ENCODE peak calls at places on chromosomes 12 and 14, in four cellular contexts. C is mammary epithelial cell, S is lower lobe of right lung, O is K562. K is an unnamed sample.

GRCh38 chr14:77260631-77261030 is 10.4 kb downstream of the NGB start:
- DNase-seq in O (no peak), S (no peak), C (no peak), K (peak; percentile 56)

GRCh38 chr14:101359221-101360044 is 201.9 kb upstream of the DIO3 start:
- DNase-seq in C (no peak), S (no peak), O (no peak), K (no peak)

GRCh38 chr12:80847575-80847974 is 90.2 kb downstream of the LIN7A start:
- DNase-seq in O (no peak), S (no peak), C (no peak), K (peak; percentile 32)

GRCh38 chr12:41663487-41664258 is 475.6 kb downstream of the PDZRN4 start:
- DNase-seq in C (peak; percentile 3), O (no peak), S (no peak), K (no peak)

GRCh38 chr14:98345186-98345585 is 926.8 kb downstream of the BCL11B start:
- DNase-seq in O (no peak), C (peak; percentile 46), S (no peak), K (no peak)

GRCh38 chr12:54431911-54432814 is 13.1 kb upstream of the ITGA5 start:
- DNase-seq in O (peak; percentile 89), S (no peak), C (peak; percentile 99), K (no peak)

GRCh38 chr12:107283652-107284051 is 190.3 kb upstream of the CRY1 start:
- DNase-seq in O (peak; percentile 14), S (no peak), C (no peak), K (no peak)

GRCh38 chr14:72715215-72715909 is 178.5 kb downstream of the DPF3 start:
- DNase-seq in O (peak; percentile 10), S (no peak), C (no peak), K (no peak)

GRCh38 chr12:54159549-54159948 is 29.2 kb downstream of the SMUG1 start:
- DNase-seq in O (no peak), C (no peak), S (no peak), K (no peak)

GRCh38 chr14:91714805-91715204 is 17.1 kb downstream of the CATSPERB start:
- DNase-seq in O (no peak), C (no peak), S (no peak), K (no peak)

GRCh38 chr14:20327005-20327869 is 5.8 kb downstream of the CCNB1IP1 start:
- DNase-seq in C (peak; percentile 50), O (no peak), S (no peak), K (peak; percentile 21)

GRCh38 chr12:26791328-26791791 is 41.6 kb downstream of the ITPR2 start:
- DNase-seq in O (no peak), S (no peak), C (no peak), K (no peak)

GRCh38 chr12:66020481-66020880 is 110.1 kb downstream of the LLPH start:
- DNase-seq in C (no peak), S (no peak), O (no peak), K (no peak)

GRCh38 chr12:50620050-50620974 is 115.5 kb downstream of the DIP2B start:
- DNase-seq in C (peak; percentile 88), S (no peak), O (no peak), K (peak; percentile 17)

GRCh38 chr14:58659846-58660245 is 22.1 kb downstream of the DACT1 start:
- DNase-seq in S (no peak), O (no peak), C (no peak), K (no peak)

GRCh38 chr12:44875417-44875953 is 630 bp downstream of the NELL2 start:
- DNase-seq in S (no peak), C (no peak), O (no peak), K (no peak)

GRCh38 chr12:29891792-29892191 is 108.0 kb upstream of the TMTC1 start:
- DNase-seq in C (no peak), S (no peak), O (no peak), K (no peak)

GRCh38 chr12:106122004-106122403 is 16.8 kb downstream of the NUAK1 start:
- DNase-seq in O (no peak), C (no peak), S (no peak), K (no peak)

GRCh38 chr14:92540472-92541048 is 27.0 kb downstream of the RIN3 start:
- DNase-seq in C (peak; percentile 94), S (peak; percentile 80), O (no peak), K (no peak)

GRCh38 chr12:41795910-41796309 is 348.8 kb downstream of the GXYLT1 start:
- DNase-seq in O (no peak), C (no peak), S (no peak), K (no peak)

GRCh38 chr12:54773593-54773992 is 80.7 kb upstream of the MUCL1 start:
- DNase-seq in C (no peak), S (no peak), O (no peak), K (no peak)

GRCh38 chr12:26149963-26150362 is 25.1 kb upstream of the BHLHE41 start:
- DNase-seq in C (no peak), S (no peak), O (no peak), K (no peak)

GRCh38 chr14:50804181-50804721 is 26.7 kb downstream of the NIN start:
- DNase-seq in C (no peak), S (no peak), O (no peak), K (no peak)

GRCh38 chr12:124904306-124905098 is 9.9 kb downstream of the UBC start:
- DNase-seq in O (peak; percentile 78), S (peak; percentile 87), C (peak; percentile 90), K (peak; percentile 70)

GRCh38 chr12:39300799-39301198 is 142.1 kb downstream of the KIF21A start:
- DNase-seq in S (no peak), O (no peak), C (no peak), K (no peak)

GRCh38 chr12:89707623-89707991 is 1.0 kb downstream of the ATP2B1 start:
- DNase-seq in C (peak; percentile 14), S (peak; percentile 49), O (peak; percentile 19), K (peak; percentile 55)

GRCh38 chr14:80681651-80682050 is 259.9 kb downstream of the CEP128 start:
- DNase-seq in S (no peak), O (no peak), C (peak; percentile 13), K (no peak)

GRCh38 chr14:73977896-73978295 is 27.8 kb downstream of the COQ6 start:
- DNase-seq in C (no peak), S (no peak), O (no peak), K (no peak)

GRCh38 chr12:94689002-94689645 is 38.8 kb upstream of the TMCC3 start:
- DNase-seq in S (no peak), C (peak; percentile 38), O (no peak), K (no peak)

DNA sequence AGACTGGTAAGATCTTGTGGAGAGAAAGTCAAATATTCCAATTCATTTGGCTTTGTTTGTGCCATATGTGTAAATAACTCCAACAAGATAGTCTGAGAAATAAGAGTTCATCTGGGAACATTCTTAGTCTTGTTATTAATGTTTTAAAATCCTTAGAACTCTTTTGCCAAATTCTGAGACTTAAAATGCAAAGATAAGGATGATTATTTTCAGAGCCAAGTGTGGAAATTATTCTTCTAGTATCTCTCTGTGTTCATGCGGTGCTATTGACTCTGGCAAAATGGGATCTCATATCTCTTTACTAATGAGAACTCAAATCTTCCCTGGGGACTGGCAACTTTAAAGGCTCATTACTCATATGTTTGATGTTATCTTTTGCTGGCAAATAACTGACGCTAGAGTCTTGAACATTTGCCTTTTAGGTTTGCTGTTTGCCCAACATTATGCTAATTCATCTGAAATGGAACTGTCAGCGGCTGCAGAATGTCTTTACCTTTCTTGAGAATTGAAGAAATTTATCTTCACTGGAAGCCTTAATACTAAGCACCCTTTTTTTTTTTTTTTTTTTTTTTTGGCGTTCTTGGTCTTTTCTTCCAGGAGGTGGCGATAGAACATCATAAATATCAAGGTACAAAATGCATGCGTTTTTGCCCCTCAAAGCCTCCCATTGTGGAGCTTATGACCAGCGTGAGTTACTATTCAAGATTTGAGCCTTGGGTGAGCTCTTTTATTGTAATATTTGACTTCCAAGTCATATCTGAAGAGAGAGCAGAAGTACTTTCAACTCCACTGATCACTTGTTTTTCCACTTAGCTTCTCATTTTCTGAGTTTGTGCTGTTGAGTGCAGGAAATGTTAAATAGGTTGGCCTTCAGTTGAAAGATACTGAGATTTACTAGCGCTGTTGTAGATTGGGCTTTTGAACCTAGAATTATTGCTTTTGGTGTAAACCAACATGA is 86.5 kb downstream of the CAND1 start:
- DNase-seq in C (peak; percentile 39), S (no peak), O (peak; percentile 22), K (peak; percentile 19)
- H3K4me1 ChIP-seq in C (no peaks in the 10 kb centered on the region), S (peaks cover 25% of the 10 kb centered on the region), O (no peaks in the 10 kb centered on the region), K (peaks cover 4% of the 10 kb centered on the region)

DNA sequence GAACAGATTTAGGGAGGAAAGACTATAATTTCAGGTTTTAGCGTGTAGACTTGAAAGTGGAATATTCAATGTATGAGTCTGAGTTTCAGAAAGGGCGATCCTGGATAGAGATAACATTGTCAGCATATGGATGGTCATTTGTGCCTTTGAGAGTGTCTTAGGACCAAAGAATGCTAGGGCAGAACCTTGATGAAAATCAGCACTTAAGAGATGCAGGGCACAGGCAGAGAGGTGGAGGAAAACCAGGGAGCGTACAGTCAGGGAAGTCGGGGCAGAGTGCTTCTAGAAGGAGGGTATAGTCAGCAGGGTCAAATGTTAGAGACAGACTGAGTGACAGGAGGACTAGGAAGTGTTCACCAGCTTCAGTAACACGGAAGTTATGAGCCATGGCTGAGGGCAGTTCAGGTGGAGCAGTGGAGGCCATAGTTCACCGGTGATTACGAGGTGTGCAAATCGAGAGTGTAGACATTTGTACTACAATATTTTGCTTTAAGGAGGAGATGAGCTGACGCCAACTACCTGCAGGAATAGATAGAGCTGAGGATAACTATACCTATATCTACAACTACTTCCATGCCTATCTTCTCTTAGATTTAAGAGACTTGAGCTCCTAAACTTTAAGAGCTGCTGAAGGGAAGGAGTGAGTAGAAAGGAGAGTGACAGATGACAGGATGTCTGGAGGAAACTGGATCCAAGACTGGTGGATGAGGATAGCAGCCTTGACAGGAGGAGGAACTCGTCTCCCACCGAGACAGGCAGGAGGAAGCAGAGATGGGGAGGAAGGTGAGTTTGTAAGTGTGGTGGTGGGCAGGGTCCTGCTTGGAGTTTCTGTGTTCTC is 6.6 kb downstream of the CBLN3 start:
- DNase-seq in O (no peak), C (no peak), S (no peak), K (no peak)
- H3K4me1 ChIP-seq in O (peaks cover 36% of the 10 kb centered on the region), C (peaks cover 36% of the 10 kb centered on the region), S (peaks cover 41% of the 10 kb centered on the region), K (no peaks in the 10 kb centered on the region)

GRCh38 chr14:61562321-61563161 is 132.8 kb upstream of the HIF1A start:
- DNase-seq in C (peak; percentile 100), O (peak; percentile 55), S (no peak), K (no peak)

GRCh38 chr14:61559641-61560201 is 135.6 kb upstream of the HIF1A start:
- DNase-seq in O (peak; percentile 81), S (no peak), C (no peak), K (peak; percentile 92)

GRCh38 chr14:61560323-61560722 is 135.0 kb upstream of the HIF1A start:
- DNase-seq in S (no peak), O (no peak), C (no peak), K (no peak)

GRCh38 chr14:61561657-61562276 is 133.5 kb upstream of the HIF1A start:
- DNase-seq in S (peak; percentile 66), C (peak; percentile 91), O (no peak), K (peak; percentile 96)

GRCh38 chr14:61561144-61561543 is 134.2 kb upstream of the HIF1A start:
- DNase-seq in S (no peak), C (no peak), O (no peak), K (peak; percentile 46)
- H3K4me1 ChIP-seq in S (peaks cover 45% of the 10 kb centered on the region), C (peaks cover 70% of the 10 kb centered on the region), O (peaks cover 54% of the 10 kb centered on the region), K (peaks cover 41% of the 10 kb centered on the region)

GRCh38 chr12:112575559-112576067 is 156.9 kb downstream of the PTPN11 start:
- DNase-seq in O (no peak), C (no peak), S (no peak), K (no peak)

GRCh38 chr12:112574896-112575558 is 156.3 kb downstream of the PTPN11 start:
- DNase-seq in S (no peak), O (no peak), C (no peak), K (no peak)

GRCh38 chr12:112577473-112578334 is 159.0 kb downstream of the PTPN11 start:
- DNase-seq in O (no peak), C (no peak), S (no peak), K (no peak)

GRCh38 chr12:112570096-112570495 is 151.3 kb downstream of the PTPN11 start:
- DNase-seq in C (no peak), O (no peak), S (no peak), K (no peak)

GRCh38 chr12:112573151-112573550 is 154.4 kb downstream of the PTPN11 start:
- DNase-seq in S (no peak), C (no peak), O (no peak), K (no peak)
- H3K4me1 ChIP-seq in S (no peaks in the 10 kb centered on the region), C (no peaks in the 10 kb centered on the region), O (no peaks in the 10 kb centered on the region), K (no peaks in the 10 kb centered on the region)